ENCODE peak calls at places on chromosomes 7 and 10, in seven cellular contexts. Q, K, V, R, W, Z and F are unnamed samples.
A peak's percentile ranks its signal among the peaks of the same experiment; 100 is the strongest.

GRCh38 chr7:139034336-139034735 is 1.5 kb downstream of the ZC3HAV1L start:
- DNase-seq in W (no peak), R (no peak), Z (no peak), K (no peak), V (no peak), Q (no peak), F (no peak)

GRCh38 chr7:101630591-101630990 is 1.5 kb upstream of the MYL10 start:
- DNase-seq in K (no peak), W (no peak), Q (no peak), V (no peak), Z (no peak), R (no peak), F (no peak)

GRCh38 chr7:106893591-106893990 is 28.5 kb downstream of the PIK3CG start:
- DNase-seq in K (no peak), R (no peak), W (no peak), Q (no peak), Z (no peak), V (no peak), F (no peak)

GRCh38 chr7:1935176-1936005 is 265.3 kb downstream of the ELFN1 start:
- DNase-seq in Q (no peak), R (no peak), K (no peak), Z (no peak), V (no peak), W (no peak), F (no peak)

GRCh38 chr10:91935886-91936285 is 12.3 kb downstream of the BTAF1 start:
- DNase-seq in V (no peak), K (no peak), W (no peak), Q (no peak), R (no peak), Z (no peak), F (no peak)

GRCh38 chr7:155456772-155457543 is 971 bp upstream of the EN2 start:
- DNase-seq in K (no peak), Z (no peak), V (peak; percentile 68), R (peak; percentile 53), W (peak; percentile 45), Q (peak; percentile 68), F (peak; percentile 19)

GRCh38 chr7:20791523-20791879 is 4.8 kb upstream of the SP8 start:
- DNase-seq in Q (no peak), K (no peak), V (no peak), W (no peak), R (no peak), Z (no peak), F (no peak)

GRCh38 chr10:79488303-79488702 is 24.0 kb upstream of the EIF5AL1 start:
- DNase-seq in W (no peak), Q (peak; percentile 64), V (no peak), Z (peak; percentile 48), R (no peak), K (no peak), F (no peak)

GRCh38 chr7:85554294-85554877 is 367.5 kb upstream of the SEMA3D start:
- DNase-seq in K (no peak), Q (peak; percentile 25), R (peak; percentile 80), W (peak; percentile 8), V (peak; percentile 2), Z (peak; percentile 37), F (peak; percentile 9)

GRCh38 chr10:120423350-120424197 is 33.5 kb upstream of the PLPP4 start:
- DNase-seq in K (no peak), Q (peak; percentile 26), V (peak; percentile 45), R (peak; percentile 50), Z (peak; percentile 42), W (peak; percentile 52), F (peak; percentile 23)